ENCODE peak calls at places on chromosomes 4 and X, in nine cellular contexts. One of them, this sample, is unnamed.

GRCh38 chr4:98786866-98787265 is 128.5 kb upstream of the TSPAN5 start:
- DNase-seq in AG04450: no peak
- DNase-seq in lower lobe of right lung: no peak
- DNase-seq in WERI-Rb-1: no peak
- DNase-seq in HepG2: peak; percentile 21
- DNase-seq in neural progenitor cell: no peak
- DNase-seq in CD8-positive, alpha-beta memory T cell: no peak
- DNase-seq in CD4-positive, alpha-beta memory T cell: no peak
- DNase-seq in neuronal stem cell: no peak
- DNase-seq in this sample: no peak

GRCh38 chr4:4437798-4438470 is 51.0 kb downstream of the NSG1 start:
- DNase-seq in WERI-Rb-1: no peak
- DNase-seq in HepG2: no peak
- DNase-seq in lower lobe of right lung: no peak
- DNase-seq in neuronal stem cell: no peak
- DNase-seq in AG04450: no peak
- DNase-seq in CD8-positive, alpha-beta memory T cell: no peak
- DNase-seq in neural progenitor cell: no peak
- DNase-seq in CD4-positive, alpha-beta memory T cell: no peak
- DNase-seq in this sample: no peak

GRCh38 chrX:112642349-112642748 is 37.4 kb downstream of the LHFPL1 start:
- DNase-seq in WERI-Rb-1: peak; percentile 57
- DNase-seq in neural progenitor cell: peak; percentile 79
- DNase-seq in CD4-positive, alpha-beta memory T cell: no peak
- DNase-seq in lower lobe of right lung: no peak
- DNase-seq in AG04450: peak; percentile 23
- DNase-seq in CD8-positive, alpha-beta memory T cell: no peak
- DNase-seq in neuronal stem cell: peak; percentile 41
- DNase-seq in HepG2: peak; percentile 11
- DNase-seq in this sample: no peak

GRCh38 chr4:72567821-72568620 is 1.0 kb downstream of the ADAMTS3 start:
- DNase-seq in neuronal stem cell: peak; percentile 78
- DNase-seq in AG04450: peak; percentile 44
- DNase-seq in HepG2: peak; percentile 3
- DNase-seq in WERI-Rb-1: peak; percentile 94
- DNase-seq in neural progenitor cell: peak; percentile 87
- DNase-seq in CD8-positive, alpha-beta memory T cell: no peak
- DNase-seq in CD4-positive, alpha-beta memory T cell: peak; percentile 21
- DNase-seq in lower lobe of right lung: peak; percentile 78
- DNase-seq in this sample: peak; percentile 84

GRCh38 chr4:165208322-165208652 is 926 bp downstream of the KLHL2 start:
- DNase-seq in CD4-positive, alpha-beta memory T cell: peak; percentile 43
- DNase-seq in neuronal stem cell: no peak
- DNase-seq in neural progenitor cell: no peak
- DNase-seq in lower lobe of right lung: no peak
- DNase-seq in HepG2: no peak
- DNase-seq in AG04450: no peak
- DNase-seq in WERI-Rb-1: no peak
- DNase-seq in CD8-positive, alpha-beta memory T cell: no peak
- DNase-seq in this sample: no peak

GRCh38 chrX:40414335-40414734 is 166.4 kb upstream of the ATP6AP2 start:
- DNase-seq in neuronal stem cell: no peak
- DNase-seq in WERI-Rb-1: no peak
- DNase-seq in CD4-positive, alpha-beta memory T cell: no peak
- DNase-seq in lower lobe of right lung: no peak
- DNase-seq in neural progenitor cell: no peak
- DNase-seq in AG04450: no peak
- DNase-seq in HepG2: no peak
- DNase-seq in CD8-positive, alpha-beta memory T cell: no peak
- DNase-seq in this sample: no peak

GRCh38 chr4:103156107-103156506 is 42.0 kb downstream of the CENPE start:
- DNase-seq in AG04450: no peak
- DNase-seq in HepG2: no peak
- DNase-seq in CD8-positive, alpha-beta memory T cell: no peak
- DNase-seq in CD4-positive, alpha-beta memory T cell: no peak
- DNase-seq in lower lobe of right lung: no peak
- DNase-seq in neuronal stem cell: no peak
- DNase-seq in neural progenitor cell: no peak
- DNase-seq in WERI-Rb-1: no peak
- DNase-seq in this sample: no peak

GRCh38 chrX:38347136-38347535 is 5.3 kb upstream of the OTC start:
- DNase-seq in lower lobe of right lung: no peak
- DNase-seq in neural progenitor cell: no peak
- DNase-seq in CD8-positive, alpha-beta memory T cell: no peak
- DNase-seq in WERI-Rb-1: no peak
- DNase-seq in CD4-positive, alpha-beta memory T cell: no peak
- DNase-seq in HepG2: no peak
- DNase-seq in AG04450: no peak
- DNase-seq in neuronal stem cell: no peak
- DNase-seq in this sample: no peak

GRCh38 chrX:18348047-18348446 is 6.4 kb downstream of the SCML2 start:
- DNase-seq in neuronal stem cell: no peak
- DNase-seq in lower lobe of right lung: no peak
- DNase-seq in CD4-positive, alpha-beta memory T cell: no peak
- DNase-seq in AG04450: no peak
- DNase-seq in HepG2: no peak
- DNase-seq in WERI-Rb-1: no peak
- DNase-seq in neural progenitor cell: no peak
- DNase-seq in CD8-positive, alpha-beta memory T cell: no peak
- DNase-seq in this sample: no peak

GRCh38 chr4:97582890-97583289 is 560.4 kb downstream of the STPG2 start:
- DNase-seq in neuronal stem cell: no peak
- DNase-seq in neural progenitor cell: no peak
- DNase-seq in lower lobe of right lung: no peak
- DNase-seq in CD4-positive, alpha-beta memory T cell: no peak
- DNase-seq in HepG2: no peak
- DNase-seq in WERI-Rb-1: no peak
- DNase-seq in AG04450: no peak
- DNase-seq in CD8-positive, alpha-beta memory T cell: no peak
- DNase-seq in this sample: no peak

GRCh38 chr4:81685105-81685504 is 213.4 kb upstream of the RASGEF1B start:
- DNase-seq in neuronal stem cell: no peak
- DNase-seq in lower lobe of right lung: no peak
- DNase-seq in CD8-positive, alpha-beta memory T cell: no peak
- DNase-seq in AG04450: no peak
- DNase-seq in WERI-Rb-1: no peak
- DNase-seq in CD4-positive, alpha-beta memory T cell: no peak
- DNase-seq in neural progenitor cell: no peak
- DNase-seq in HepG2: no peak
- DNase-seq in this sample: no peak

GRCh38 chr4:81684357-81684756 is 212.7 kb upstream of the RASGEF1B start:
- DNase-seq in WERI-Rb-1: no peak
- DNase-seq in CD4-positive, alpha-beta memory T cell: no peak
- DNase-seq in AG04450: no peak
- DNase-seq in neural progenitor cell: no peak
- DNase-seq in lower lobe of right lung: no peak
- DNase-seq in HepG2: no peak
- DNase-seq in CD8-positive, alpha-beta memory T cell: no peak
- DNase-seq in neuronal stem cell: no peak
- DNase-seq in this sample: no peak

GRCh38 chr4:81688085-81688484 is 216.4 kb upstream of the RASGEF1B start:
- DNase-seq in neuronal stem cell: no peak
- DNase-seq in HepG2: no peak
- DNase-seq in AG04450: no peak
- DNase-seq in CD4-positive, alpha-beta memory T cell: no peak
- DNase-seq in WERI-Rb-1: peak; percentile 34
- DNase-seq in CD8-positive, alpha-beta memory T cell: no peak
- DNase-seq in neural progenitor cell: no peak
- DNase-seq in lower lobe of right lung: no peak
- DNase-seq in this sample: no peak

GRCh38 chr4:81687470-81687869 is 215.8 kb upstream of the RASGEF1B start:
- DNase-seq in neural progenitor cell: no peak
- DNase-seq in AG04450: no peak
- DNase-seq in lower lobe of right lung: no peak
- DNase-seq in CD8-positive, alpha-beta memory T cell: no peak
- DNase-seq in neuronal stem cell: no peak
- DNase-seq in HepG2: no peak
- DNase-seq in WERI-Rb-1: no peak
- DNase-seq in CD4-positive, alpha-beta memory T cell: no peak
- DNase-seq in this sample: no peak

DNA sequence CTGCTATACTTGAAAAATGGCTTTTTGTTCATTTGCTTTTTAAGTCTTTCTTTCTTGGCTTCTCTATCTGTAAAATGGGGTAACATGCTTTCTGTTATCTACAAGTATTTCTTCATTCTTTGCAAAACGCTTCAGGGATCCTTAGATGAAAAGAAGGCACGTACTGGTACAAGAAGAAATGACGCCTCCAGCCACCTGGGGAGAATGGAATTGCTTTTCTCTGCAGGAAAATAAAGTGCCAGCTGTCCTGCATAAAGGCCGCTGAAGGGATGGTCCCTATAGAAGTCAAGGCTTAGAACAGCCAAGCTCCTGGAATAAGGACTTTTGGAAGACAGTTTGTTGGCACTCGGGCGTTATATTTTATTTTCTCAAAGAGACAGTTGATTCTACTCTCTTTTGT is 210.8 kb upstream of the RASGEF1B start:
- DNase-seq in HepG2: no peak
- DNase-seq in lower lobe of right lung: no peak
- DNase-seq in WERI-Rb-1: no peak
- DNase-seq in AG04450: no peak
- DNase-seq in CD8-positive, alpha-beta memory T cell: no peak
- DNase-seq in CD4-positive, alpha-beta memory T cell: no peak
- DNase-seq in neural progenitor cell: peak; percentile 61
- DNase-seq in neuronal stem cell: no peak
- DNase-seq in this sample: no peak
- H3K27ac ChIP-seq in HepG2: no peak overlapping the region
- H3K27ac ChIP-seq in lower lobe of right lung: no peak overlapping the region
- H3K27ac ChIP-seq in WERI-Rb-1: no peak overlapping the region
- H3K27ac ChIP-seq in AG04450: no peak overlapping the region
- H3K27ac ChIP-seq in CD8-positive, alpha-beta memory T cell: no peak overlapping the region
- H3K27ac ChIP-seq in CD4-positive, alpha-beta memory T cell: no peak overlapping the region
- H3K27ac ChIP-seq in neural progenitor cell: no peak overlapping the region
- H3K27ac ChIP-seq in neuronal stem cell: no peak overlapping the region
- H3K27ac ChIP-seq in this sample: no peak overlapping the region

DNA sequence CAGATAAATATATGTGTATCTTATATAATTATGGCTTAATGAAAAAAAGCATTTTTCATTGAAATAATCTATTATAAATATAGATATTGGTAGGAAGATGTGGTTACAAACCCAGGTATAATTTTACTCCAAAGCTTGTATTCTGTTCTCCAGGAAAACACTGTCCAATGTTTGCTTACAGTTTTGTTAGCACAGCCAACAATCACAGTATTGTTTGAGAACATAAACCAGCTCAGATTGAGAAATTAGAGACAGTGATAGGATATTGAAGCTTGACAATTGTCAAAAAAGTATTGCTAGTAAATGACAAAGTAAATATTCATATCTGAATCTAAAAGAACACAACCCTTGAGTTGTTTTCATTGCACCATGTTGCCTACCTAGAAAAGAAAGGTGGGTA is 228.8 kb downstream of the ADGRL3 start:
- DNase-seq in neural progenitor cell: no peak
- DNase-seq in AG04450: no peak
- DNase-seq in CD4-positive, alpha-beta memory T cell: no peak
- DNase-seq in lower lobe of right lung: no peak
- DNase-seq in WERI-Rb-1: no peak
- DNase-seq in neuronal stem cell: no peak
- DNase-seq in HepG2: no peak
- DNase-seq in CD8-positive, alpha-beta memory T cell: no peak
- DNase-seq in this sample: no peak
- H3K4me3 ChIP-seq in neural progenitor cell: no peak overlapping the region
- H3K4me3 ChIP-seq in AG04450: no peak overlapping the region
- H3K4me3 ChIP-seq in CD4-positive, alpha-beta memory T cell: no peak overlapping the region
- H3K4me3 ChIP-seq in lower lobe of right lung: no peak overlapping the region
- H3K4me3 ChIP-seq in WERI-Rb-1: no peak overlapping the region
- H3K4me3 ChIP-seq in neuronal stem cell: no peak overlapping the region
- H3K4me3 ChIP-seq in HepG2: no peak overlapping the region
- H3K4me3 ChIP-seq in CD8-positive, alpha-beta memory T cell: no peak overlapping the region
- H3K4me3 ChIP-seq in this sample: no peak overlapping the region

GRCh38 chr4:117692538-117692937 is 341.7 kb upstream of the NDST3 start:
- DNase-seq in lower lobe of right lung: no peak
- DNase-seq in neural progenitor cell: no peak
- DNase-seq in CD8-positive, alpha-beta memory T cell: no peak
- DNase-seq in neuronal stem cell: no peak
- DNase-seq in WERI-Rb-1: no peak
- DNase-seq in AG04450: no peak
- DNase-seq in HepG2: no peak
- DNase-seq in CD4-positive, alpha-beta memory T cell: no peak
- DNase-seq in this sample: no peak
- H3K27ac ChIP-seq in lower lobe of right lung: no peak overlapping the region
- H3K27ac ChIP-seq in neural progenitor cell: no peak overlapping the region
- H3K27ac ChIP-seq in CD8-positive, alpha-beta memory T cell: no peak overlapping the region
- H3K27ac ChIP-seq in neuronal stem cell: no peak overlapping the region
- H3K27ac ChIP-seq in WERI-Rb-1: no peak overlapping the region
- H3K27ac ChIP-seq in AG04450: no peak overlapping the region
- H3K27ac ChIP-seq in HepG2: no peak overlapping the region
- H3K27ac ChIP-seq in CD4-positive, alpha-beta memory T cell: no peak overlapping the region
- H3K27ac ChIP-seq in this sample: no peak overlapping the region

GRCh38 chr4:156581282-156581681 is 390.3 kb downstream of the PDGFC start:
- DNase-seq in CD4-positive, alpha-beta memory T cell: no peak
- DNase-seq in neural progenitor cell: no peak
- DNase-seq in neuronal stem cell: no peak
- DNase-seq in HepG2: no peak
- DNase-seq in AG04450: no peak
- DNase-seq in CD8-positive, alpha-beta memory T cell: no peak
- DNase-seq in WERI-Rb-1: no peak
- DNase-seq in lower lobe of right lung: no peak
- DNase-seq in this sample: no peak

GRCh38 chr4:156584100-156584499 is 387.5 kb downstream of the PDGFC start:
- DNase-seq in neural progenitor cell: no peak
- DNase-seq in WERI-Rb-1: no peak
- DNase-seq in CD8-positive, alpha-beta memory T cell: no peak
- DNase-seq in CD4-positive, alpha-beta memory T cell: no peak
- DNase-seq in HepG2: no peak
- DNase-seq in lower lobe of right lung: no peak
- DNase-seq in neuronal stem cell: no peak
- DNase-seq in AG04450: no peak
- DNase-seq in this sample: no peak

GRCh38 chr4:156578713-156579112 is 392.9 kb downstream of the PDGFC start:
- DNase-seq in HepG2: no peak
- DNase-seq in neural progenitor cell: no peak
- DNase-seq in CD8-positive, alpha-beta memory T cell: no peak
- DNase-seq in neuronal stem cell: no peak
- DNase-seq in WERI-Rb-1: no peak
- DNase-seq in AG04450: no peak
- DNase-seq in CD4-positive, alpha-beta memory T cell: no peak
- DNase-seq in lower lobe of right lung: no peak
- DNase-seq in this sample: no peak

GRCh38 chr4:156583265-156583664 is 388.3 kb downstream of the PDGFC start:
- DNase-seq in neuronal stem cell: no peak
- DNase-seq in CD4-positive, alpha-beta memory T cell: no peak
- DNase-seq in neural progenitor cell: no peak
- DNase-seq in lower lobe of right lung: no peak
- DNase-seq in CD8-positive, alpha-beta memory T cell: no peak
- DNase-seq in HepG2: no peak
- DNase-seq in AG04450: no peak
- DNase-seq in WERI-Rb-1: no peak
- DNase-seq in this sample: no peak

DNA sequence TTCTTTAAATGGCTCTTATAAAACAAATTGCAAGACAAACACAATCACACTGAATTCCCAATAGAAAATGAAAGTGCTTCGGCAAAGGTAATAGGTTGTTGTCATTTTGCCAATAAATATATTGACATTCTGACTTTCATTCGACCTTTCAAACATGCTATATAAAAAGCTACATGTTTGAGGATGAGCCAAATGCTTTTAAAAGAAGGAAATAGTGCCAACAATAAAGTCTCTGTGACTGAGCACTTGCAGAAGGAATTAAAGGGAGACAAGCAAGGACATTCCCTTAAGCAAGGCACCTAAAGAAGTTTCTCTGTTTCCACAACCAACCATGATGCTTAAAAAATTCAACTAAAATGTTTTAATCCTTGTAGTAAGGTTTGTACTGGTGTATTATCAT is 389.9 kb downstream of the PDGFC start:
- DNase-seq in HepG2: no peak
- DNase-seq in neuronal stem cell: no peak
- DNase-seq in lower lobe of right lung: no peak
- DNase-seq in CD8-positive, alpha-beta memory T cell: no peak
- DNase-seq in AG04450: no peak
- DNase-seq in neural progenitor cell: no peak
- DNase-seq in WERI-Rb-1: no peak
- DNase-seq in CD4-positive, alpha-beta memory T cell: no peak
- DNase-seq in this sample: no peak
- H3K4me3 ChIP-seq in HepG2: no peak overlapping the region
- H3K4me3 ChIP-seq in neuronal stem cell: no peak overlapping the region
- H3K4me3 ChIP-seq in lower lobe of right lung: no peak overlapping the region
- H3K4me3 ChIP-seq in CD8-positive, alpha-beta memory T cell: no peak overlapping the region
- H3K4me3 ChIP-seq in AG04450: peak overlapping the region; percentile 11
- H3K4me3 ChIP-seq in neural progenitor cell: no peak overlapping the region
- H3K4me3 ChIP-seq in WERI-Rb-1: no peak overlapping the region
- H3K4me3 ChIP-seq in CD4-positive, alpha-beta memory T cell: no peak overlapping the region
- H3K4me3 ChIP-seq in this sample: no peak overlapping the region